ENCODE peak calls at places on chromosome 3, in four cellular contexts. L is HTR-8/SVneo; A is GM06990; N is activated CD8-positive, alpha-beta memory T cell treated with anti-CD3 and anti-CD28 coated beads, Interleukin-2, amount 10 ng/mL, durations not matched to agents 7 days and 5 days. Y is an unnamed sample.

GRCh38 chr3:126570103-126570541 is 11.4 kb upstream of the C3orf22 start:
- DNase-seq in L (no peak), A (no peak), N (no peak), Y (no peak)

GRCh38 chr3:50550079-50550736 is 17.3 kb downstream of the C3orf18 start:
- DNase-seq in L (peak), A (no peak), N (peak), Y (peak)

GRCh38 chr3:29649815-29650547 is 369.1 kb downstream of the RBMS3 start:
- DNase-seq in L (peak), A (peak), N (no peak), Y (peak)

GRCh38 chr3:185188816-185189215 is 36.0 kb upstream of the C3orf70 start:
- DNase-seq in L (no peak), A (no peak), N (no peak), Y (no peak)

GRCh38 chr3:182793663-182794454 is 555 bp downstream of the ATP11B start:
- DNase-seq in L (peak), A (peak), N (peak), Y (peak)

GRCh38 chr3:186099178-186099577 is 9.7 kb downstream of the ETV5 start:
- DNase-seq in L (no peak), A (no peak), N (no peak), Y (peak)

GRCh38 chr3:64983583-64984359 is 296.0 kb upstream of the ADAMTS9 start:
- DNase-seq in L (no peak), A (no peak), N (no peak), Y (no peak)

GRCh38 chr3:114519415-114519814 is 225.6 kb downstream of the TIGIT start:
- DNase-seq in L (no peak), A (no peak), N (no peak), Y (peak)

GRCh38 chr3:127121221-127121647 is 71.7 kb upstream of the PRR23E start:
- DNase-seq in L (no peak), A (no peak), N (no peak), Y (no peak)

GRCh38 chr3:195870442-195870841 is 37.9 kb downstream of the TNK2 start:
- DNase-seq in L (no peak), A (no peak), N (no peak), Y (peak)

GRCh38 chr3:85304360-85304964 is 345.7 kb downstream of the CADM2 start:
- DNase-seq in L (no peak), A (no peak), N (no peak), Y (no peak)

GRCh38 chr3:165181556-165181955 is 14.6 kb downstream of the SLITRK3 start:
- DNase-seq in L (no peak), A (no peak), N (no peak), Y (no peak)

GRCh38 chr3:134597390-134597975 is 53.3 kb downstream of the KY start:
- DNase-seq in L (no peak), A (no peak), N (no peak), Y (no peak)